ENCODE peak calls at places on chromosomes 12 and 14, in five cellular contexts. One of them, this sample, is unnamed.

GRCh38 chr12:132610051-132610759 is at the start of gene LRCOL1:
- DNase-seq in GM23338: no peak
- DNase-seq in psoas muscle: peak; percentile 56
- DNase-seq in K562: no peak
- DNase-seq in tibial artery: no peak
- DNase-seq in this sample: peak; percentile 75

GRCh38 chr12:12331896-12332295 is 18.1 kb downstream of the MANSC1 start:
- DNase-seq in GM23338: no peak
- DNase-seq in psoas muscle: no peak
- DNase-seq in K562: no peak
- DNase-seq in tibial artery: no peak
- DNase-seq in this sample: no peak

GRCh38 chr12:55893723-55894122 is 34.0 kb downstream of the PYM1 start:
- DNase-seq in GM23338: no peak
- DNase-seq in psoas muscle: no peak
- DNase-seq in K562: no peak
- DNase-seq in tibial artery: no peak
- DNase-seq in this sample: no peak

GRCh38 chr14:106141242-106142220 is 615.1 kb downstream of the TMEM121 start:
- DNase-seq in GM23338: no peak
- DNase-seq in psoas muscle: no peak
- DNase-seq in K562: peak; percentile 14
- DNase-seq in tibial artery: no peak
- DNase-seq in this sample: no peak

GRCh38 chr12:104303538-104304151 is at the start of gene EID3:
- DNase-seq in GM23338: peak; percentile 92
- DNase-seq in psoas muscle: peak; percentile 92
- DNase-seq in K562: no peak
- DNase-seq in tibial artery: peak; percentile 90
- DNase-seq in this sample: peak; percentile 93

GRCh38 chr14:95319312-95320075 is at the start of gene CLMN:
- DNase-seq in GM23338: peak; percentile 73
- DNase-seq in psoas muscle: peak; percentile 43
- DNase-seq in K562: peak; percentile 70
- DNase-seq in tibial artery: no peak
- DNase-seq in this sample: no peak

GRCh38 chr12:88037770-88038169 is 8.6 kb upstream of the C12orf50 start:
- DNase-seq in GM23338: no peak
- DNase-seq in psoas muscle: no peak
- DNase-seq in K562: no peak
- DNase-seq in tibial artery: no peak
- DNase-seq in this sample: no peak

GRCh38 chr12:127119600-127120140 is 1147.3 kb upstream of the TMEM132C start:
- DNase-seq in GM23338: no peak
- DNase-seq in psoas muscle: no peak
- DNase-seq in K562: no peak
- DNase-seq in tibial artery: no peak
- DNase-seq in this sample: no peak

GRCh38 chr12:63018273-63018672 is 83.3 kb upstream of the PPM1H start:
- DNase-seq in GM23338: no peak
- DNase-seq in psoas muscle: no peak
- DNase-seq in K562: no peak
- DNase-seq in tibial artery: no peak
- DNase-seq in this sample: no peak

GRCh38 chr12:48936379-48936979 is 11.2 kb upstream of the FKBP11 start:
- DNase-seq in GM23338: peak; percentile 94
- DNase-seq in psoas muscle: peak; percentile 74
- DNase-seq in K562: peak; percentile 87
- DNase-seq in tibial artery: peak; percentile 76
- DNase-seq in this sample: no peak

GRCh38 chr12:13099066-13099909 is 4.2 kb downstream of the GSG1 start:
- DNase-seq in GM23338: no peak
- DNase-seq in psoas muscle: no peak
- DNase-seq in K562: no peak
- DNase-seq in tibial artery: no peak
- DNase-seq in this sample: no peak

GRCh38 chr12:113470871-113471618 is 626 bp downstream of the LHX5 start:
- DNase-seq in GM23338: peak; percentile 71
- DNase-seq in psoas muscle: no peak
- DNase-seq in K562: no peak
- DNase-seq in tibial artery: no peak
- DNase-seq in this sample: no peak

GRCh38 chr14:88541324-88541723 is 13.5 kb downstream of the PTPN21 start:
- DNase-seq in GM23338: no peak
- DNase-seq in psoas muscle: no peak
- DNase-seq in K562: no peak
- DNase-seq in tibial artery: no peak
- DNase-seq in this sample: no peak

GRCh38 chr14:105397350-105397931 is 897 bp upstream of the TEX22 start:
- DNase-seq in GM23338: no peak
- DNase-seq in psoas muscle: peak; percentile 31
- DNase-seq in K562: no peak
- DNase-seq in tibial artery: no peak
- DNase-seq in this sample: peak; percentile 78

GRCh38 chr14:75234173-75234855 is 44.3 kb upstream of the FOS start:
- DNase-seq in GM23338: no peak
- DNase-seq in psoas muscle: peak; percentile 37
- DNase-seq in K562: peak; percentile 42
- DNase-seq in tibial artery: peak; percentile 81
- DNase-seq in this sample: peak; percentile 81

GRCh38 chr14:54470701-54471100 is 18.1 kb downstream of the GMFB start:
- DNase-seq in GM23338: no peak
- DNase-seq in psoas muscle: no peak
- DNase-seq in K562: no peak
- DNase-seq in tibial artery: no peak
- DNase-seq in this sample: no peak

GRCh38 chr14:67265131-67265530 is 23.9 kb downstream of the PALS1 start:
- DNase-seq in GM23338: no peak
- DNase-seq in psoas muscle: no peak
- DNase-seq in K562: no peak
- DNase-seq in tibial artery: no peak
- DNase-seq in this sample: no peak

GRCh38 chr14:104421892-104422291 is 157.7 kb upstream of the C14orf180 start:
- DNase-seq in GM23338: no peak
- DNase-seq in psoas muscle: no peak
- DNase-seq in K562: no peak
- DNase-seq in tibial artery: no peak
- DNase-seq in this sample: no peak

GRCh38 chr14:100271247-100271939 is 32.4 kb downstream of the YY1 start:
- DNase-seq in GM23338: peak; percentile 69
- DNase-seq in psoas muscle: no peak
- DNase-seq in K562: no peak
- DNase-seq in tibial artery: no peak
- DNase-seq in this sample: no peak

GRCh38 chr14:23057757-23058653 is 685 bp upstream of the CDH24 start:
- DNase-seq in GM23338: peak; percentile 96
- DNase-seq in psoas muscle: peak; percentile 81
- DNase-seq in K562: peak; percentile 87
- DNase-seq in tibial artery: peak; percentile 92
- DNase-seq in this sample: peak; percentile 89

GRCh38 chr14:95248422-95248821 is 71.3 kb downstream of the CLMN start:
- DNase-seq in GM23338: no peak
- DNase-seq in psoas muscle: no peak
- DNase-seq in K562: no peak
- DNase-seq in tibial artery: peak; percentile 4
- DNase-seq in this sample: no peak

GRCh38 chr14:99221445-99221844 is 50.6 kb downstream of the BCL11B start:
- DNase-seq in GM23338: no peak
- DNase-seq in psoas muscle: no peak
- DNase-seq in K562: no peak
- DNase-seq in tibial artery: no peak
- DNase-seq in this sample: no peak

GRCh38 chr14:99225804-99226203 is 46.2 kb downstream of the BCL11B start:
- DNase-seq in GM23338: no peak
- DNase-seq in psoas muscle: no peak
- DNase-seq in K562: no peak
- DNase-seq in tibial artery: peak; percentile 48
- DNase-seq in this sample: no peak

GRCh38 chr14:99224948-99225347 is 47.0 kb downstream of the BCL11B start:
- DNase-seq in GM23338: no peak
- DNase-seq in psoas muscle: no peak
- DNase-seq in K562: no peak
- DNase-seq in tibial artery: no peak
- DNase-seq in this sample: no peak

GRCh38 chr14:99226687-99227086 is 45.3 kb downstream of the BCL11B start:
- DNase-seq in GM23338: no peak
- DNase-seq in psoas muscle: no peak
- DNase-seq in K562: no peak
- DNase-seq in tibial artery: no peak
- DNase-seq in this sample: no peak

GRCh38 chr14:99224116-99224910 is 47.7 kb downstream of the BCL11B start:
- DNase-seq in GM23338: peak; percentile 77
- DNase-seq in psoas muscle: no peak
- DNase-seq in K562: no peak
- DNase-seq in tibial artery: peak; percentile 48
- DNase-seq in this sample: no peak
- H3K4me3 ChIP-seq in GM23338: no peak overlapping the region
- H3K4me3 ChIP-seq in psoas muscle: no peak overlapping the region
- H3K4me3 ChIP-seq in K562: no peak overlapping the region
- H3K4me3 ChIP-seq in tibial artery: no peak overlapping the region
- H3K4me3 ChIP-seq in this sample: no peak overlapping the region

DNA sequence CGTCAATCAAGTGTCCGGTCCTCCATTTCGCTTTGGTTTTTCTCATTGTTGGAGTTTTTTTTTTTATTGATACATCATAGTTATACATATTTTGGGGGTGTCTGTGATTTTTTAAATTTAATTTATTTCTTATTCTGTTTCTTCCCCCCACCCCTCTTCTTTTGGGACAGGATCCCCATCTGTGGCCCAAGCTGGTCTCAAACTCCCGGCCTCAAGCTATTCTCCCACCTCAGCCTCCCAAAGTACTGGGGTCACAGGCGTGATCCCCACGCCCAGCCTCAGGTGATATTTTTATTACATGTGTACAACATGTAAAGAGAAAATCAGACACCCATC is 51.3 kb upstream of the ZFP36L1 start:
- DNase-seq in GM23338: no peak
- DNase-seq in psoas muscle: no peak
- DNase-seq in K562: no peak
- DNase-seq in tibial artery: no peak
- DNase-seq in this sample: no peak
- TF ChIP-seq CTCF in GM23338: no peak
- TF ChIP-seq CTCF in psoas muscle: no peak
- TF ChIP-seq CTCF in K562: no peak
- TF ChIP-seq CTCF in tibial artery: no peak
- TF ChIP-seq CTCF in this sample: no peak

GRCh38 chr12:51848843-51849735 is 571 bp upstream of the FIGNL2 start:
- DNase-seq in GM23338: peak; percentile 76
- DNase-seq in psoas muscle: peak; percentile 29
- DNase-seq in K562: peak; percentile 48
- DNase-seq in tibial artery: no peak
- DNase-seq in this sample: no peak

GRCh38 chr12:51846911-51847829 is 1.3 kb downstream of the FIGNL2 start:
- DNase-seq in GM23338: peak; percentile 89
- DNase-seq in psoas muscle: peak; percentile 55
- DNase-seq in K562: no peak
- DNase-seq in tibial artery: no peak
- DNase-seq in this sample: no peak

GRCh38 chr12:51846209-51846779 is 2.2 kb downstream of the FIGNL2 start:
- DNase-seq in GM23338: peak; percentile 34
- DNase-seq in psoas muscle: no peak
- DNase-seq in K562: no peak
- DNase-seq in tibial artery: no peak
- DNase-seq in this sample: no peak

GRCh38 chr12:51850081-51850932 is 1.8 kb upstream of the FIGNL2 start:
- DNase-seq in GM23338: no peak
- DNase-seq in psoas muscle: no peak
- DNase-seq in K562: no peak
- DNase-seq in tibial artery: no peak
- DNase-seq in this sample: no peak

DNA sequence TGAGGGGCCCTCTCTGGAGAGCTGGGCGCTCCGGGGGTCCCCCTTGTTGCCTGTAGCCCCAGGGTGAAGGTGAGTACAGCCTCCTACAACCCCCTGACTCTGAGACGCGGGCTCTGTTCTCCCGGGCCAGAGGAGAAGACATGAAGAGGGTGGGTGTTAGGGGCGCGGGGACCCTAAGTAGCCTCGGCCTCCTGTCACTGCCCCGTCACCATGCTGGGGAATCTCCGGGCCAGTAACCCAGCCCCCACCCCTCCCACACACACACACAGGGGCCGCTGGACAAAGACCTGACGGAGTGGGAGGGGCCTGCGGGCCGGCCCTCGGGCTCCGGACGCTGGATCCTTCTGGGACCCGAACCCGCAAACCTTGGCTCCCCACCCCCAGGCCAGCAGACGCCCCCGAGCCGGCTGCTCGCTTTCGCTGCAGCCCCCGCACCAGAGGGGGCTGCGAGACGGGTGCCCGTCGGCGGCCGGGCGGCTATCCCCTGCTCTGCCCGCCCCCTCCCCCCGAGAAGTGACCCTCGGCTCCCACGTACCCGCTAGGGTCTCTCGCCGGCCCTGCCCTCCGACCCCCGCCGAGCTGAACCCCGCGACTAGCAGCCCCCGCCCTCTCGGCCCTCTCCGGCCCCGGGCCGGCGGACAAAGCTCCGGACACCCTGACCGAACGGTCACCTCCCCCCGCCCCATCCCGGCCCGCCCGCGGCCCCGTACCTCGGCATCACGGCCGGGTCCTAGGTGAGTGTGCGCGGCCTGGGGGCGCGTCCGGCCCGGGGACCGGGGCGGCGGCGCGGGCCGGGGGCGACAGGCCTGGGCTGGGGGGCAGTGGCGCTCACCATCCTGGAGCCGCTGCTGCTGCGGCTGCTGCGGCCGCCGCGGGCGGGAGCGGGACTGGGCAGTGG is at the start of gene FIGNL2:
- DNase-seq in GM23338: peak; percentile 65
- DNase-seq in psoas muscle: peak; percentile 32
- DNase-seq in K562: peak; percentile 47
- DNase-seq in tibial artery: no peak
- DNase-seq in this sample: peak; percentile 82
- H3K4me1 ChIP-seq in GM23338: peaks cover 40% of the 10 kb centered on the region
- H3K4me1 ChIP-seq in psoas muscle: peaks cover 10% of the 10 kb centered on the region
- H3K4me1 ChIP-seq in K562: peaks cover 21% of the 10 kb centered on the region
- H3K4me1 ChIP-seq in tibial artery: peaks cover 26% of the 10 kb centered on the region
- H3K4me1 ChIP-seq in this sample: peaks cover 7% of the 10 kb centered on the region

GRCh38 chr12:20044304-20044703 is 324.0 kb upstream of the PDE3A start:
- DNase-seq in GM23338: no peak
- DNase-seq in psoas muscle: no peak
- DNase-seq in K562: no peak
- DNase-seq in tibial artery: no peak
- DNase-seq in this sample: no peak

GRCh38 chr12:20040844-20041243 is 327.5 kb upstream of the PDE3A start:
- DNase-seq in GM23338: peak; percentile 26
- DNase-seq in psoas muscle: no peak
- DNase-seq in K562: no peak
- DNase-seq in tibial artery: peak; percentile 73
- DNase-seq in this sample: no peak

GRCh38 chr12:20044836-20045235 is 323.5 kb upstream of the PDE3A start:
- DNase-seq in GM23338: no peak
- DNase-seq in psoas muscle: no peak
- DNase-seq in K562: no peak
- DNase-seq in tibial artery: no peak
- DNase-seq in this sample: no peak

DNA sequence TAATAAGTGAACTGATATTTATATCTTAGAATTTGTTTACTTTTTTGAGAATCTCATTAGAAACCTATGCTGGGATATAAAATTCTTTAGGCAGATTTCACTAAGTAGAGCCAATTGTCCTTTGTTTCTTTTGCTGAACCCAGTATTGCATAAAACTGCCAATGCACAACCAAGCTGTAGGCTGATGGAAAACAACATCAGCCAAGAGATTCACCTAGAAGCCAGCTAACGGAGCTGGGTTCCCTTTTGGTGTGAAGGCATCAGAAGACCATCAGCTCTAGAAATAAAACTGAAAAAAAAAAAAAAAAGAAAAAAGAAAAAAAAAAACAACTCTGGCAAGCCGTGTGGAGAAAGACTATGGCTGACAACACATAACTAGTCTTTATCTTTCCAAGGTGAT is 328.1 kb upstream of the PDE3A start:
- DNase-seq in GM23338: no peak
- DNase-seq in psoas muscle: no peak
- DNase-seq in K562: no peak
- DNase-seq in tibial artery: no peak
- DNase-seq in this sample: no peak
- H3K4me3 ChIP-seq in GM23338: no peak overlapping the region
- H3K4me3 ChIP-seq in psoas muscle: no peak overlapping the region
- H3K4me3 ChIP-seq in K562: no peak overlapping the region
- H3K4me3 ChIP-seq in tibial artery: no peak overlapping the region
- H3K4me3 ChIP-seq in this sample: no peak overlapping the region

This sample was measured in left lung.